ENCODE peak calls at places on chromosomes 4 and X, in four cellular contexts. C is WTC11, Z is HepG2, Y is K562. G is an unnamed sample.

GRCh38 chr4:140071806-140072205 is 82.2 kb downstream of the MAML3 start:
- DNase-seq in Z (no peak), Y (no peak), C (no peak), G (peak)

GRCh38 chr4:148116971-148117370 is 325.2 kb downstream of the NR3C2 start:
- DNase-seq in C (no peak), Z (no peak), Y (no peak), G (no peak)

GRCh38 chrX:68534696-68535095 is 35.8 kb downstream of the YIPF6 start:
- DNase-seq in Y (no peak), C (no peak), Z (no peak), G (no peak)

GRCh38 chrX:153946910-153947769 is 2.7 kb upstream of the RENBP start:
- DNase-seq in C (peak), Y (peak), Z (peak), G (no peak)

GRCh38 chrX:5306654-5307121 is 922.0 kb downstream of the NLGN4X start:
- DNase-seq in C (no peak), Y (no peak), Z (no peak), G (no peak)

GRCh38 chr4:122963222-122963621 is 40.8 kb upstream of the NUDT6 start:
- DNase-seq in Y (no peak), C (no peak), Z (no peak), G (no peak)

GRCh38 chrX:45769919-45770582 is 569.4 kb upstream of the DIPK2B start:
- DNase-seq in C (no peak), Z (peak), Y (peak), G (peak)

GRCh38 chrX:46912673-46913491 is 661 bp downstream of the JADE3 start:
- DNase-seq in Z (peak), C (peak), Y (peak), G (no peak)

GRCh38 chr4:93267747-93268146 is 560.8 kb upstream of the ATOH1 start:
- DNase-seq in C (peak), Y (no peak), Z (no peak), G (no peak)

GRCh38 chr4:154465085-154465484 is 26.5 kb downstream of the DCHS2 start:
- DNase-seq in Y (no peak), C (no peak), Z (no peak), G (no peak)

GRCh38 chr4:133059117-133059516 is 90.0 kb upstream of the PCDH10 start:
- DNase-seq in Z (no peak), Y (no peak), C (no peak), G (no peak)

GRCh38 chrX:101415180-101416130 is 7.4 kb downstream of the HNRNPH2 start:
- DNase-seq in C (no peak), Y (peak), Z (peak), G (peak)

GRCh38 chrX:101417190-101417589 is 9.2 kb downstream of the HNRNPH2 start:
- DNase-seq in Z (no peak), C (no peak), Y (no peak), G (no peak)

GRCh38 chrX:101419489-101419888 is 11.5 kb downstream of the HNRNPH2 start:
- DNase-seq in Y (no peak), C (no peak), Z (no peak), G (no peak)

GRCh38 chrX:101416691-101417090 is 8.7 kb downstream of the HNRNPH2 start:
- DNase-seq in Y (no peak), C (no peak), Z (no peak), G (no peak)

DNA sequence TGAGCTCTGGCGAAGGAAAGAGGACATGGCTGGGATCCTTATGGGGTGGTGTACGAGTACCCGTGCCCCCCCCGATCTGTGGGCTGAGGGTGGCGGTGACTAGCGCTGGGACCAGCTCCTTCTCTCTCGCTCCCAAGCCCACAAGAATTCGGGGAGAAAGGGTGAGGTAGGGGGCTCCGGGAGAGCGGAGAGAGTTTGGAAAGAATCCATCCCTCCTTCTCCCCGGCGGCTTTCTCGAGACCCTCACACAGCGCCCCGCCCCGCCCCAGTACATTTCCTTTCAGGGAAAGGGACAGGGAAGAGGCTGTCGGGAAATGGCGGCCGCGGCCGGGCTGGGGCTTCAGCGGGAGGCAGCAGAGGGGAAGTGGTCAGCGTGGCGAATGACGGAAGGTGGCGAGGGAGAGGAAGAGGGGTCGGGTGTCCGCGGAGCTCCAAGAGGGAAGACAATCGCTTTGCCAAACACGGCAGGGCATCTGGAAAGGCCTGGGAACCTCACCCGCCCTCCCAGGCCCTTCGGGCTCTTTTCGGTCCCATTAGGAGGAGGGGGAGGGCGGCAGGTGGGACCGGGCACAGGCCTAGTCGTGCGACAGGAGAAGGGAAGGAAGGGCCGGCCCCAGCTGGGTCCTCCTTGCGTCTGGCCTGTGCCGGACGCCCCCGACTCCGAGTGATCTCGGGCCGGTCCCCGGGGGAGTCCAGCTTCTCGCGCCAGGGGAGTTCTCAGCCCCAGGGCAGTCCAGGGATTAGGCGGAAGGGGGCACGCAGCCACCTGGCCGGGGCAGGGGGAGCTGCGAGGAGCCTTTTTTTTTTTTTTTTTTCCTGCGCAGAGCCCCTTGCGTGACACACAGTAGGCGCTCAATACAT is 10.2 kb downstream of the HNRNPH2 start:
- DNase-seq in C (peak), Z (no peak), Y (no peak), G (no peak)
- TF ChIP-seq NR2C2 in C (no peak), Z (no peak), Y (no peak), G (no peak)

GRCh38 chr4:26206981-26207380 is 113.8 kb upstream of the RBPJ start:
- DNase-seq in Y (no peak), C (no peak), Z (no peak), G (no peak)
- TF ChIP-seq NR2C2 in Y (no peak), C (no peak), Z (no peak), G (no peak)

GRCh38 chr4:101339332-101339731 is 8.0 kb downstream of the PPP3CA start:
- DNase-seq in Y (no peak), C (no peak), Z (no peak), G (no peak)

GRCh38 chr4:101334963-101335572 is 12.3 kb downstream of the PPP3CA start:
- DNase-seq in Y (no peak), Z (no peak), C (no peak), G (no peak)

GRCh38 chr4:101332424-101332823 is 14.9 kb downstream of the PPP3CA start:
- DNase-seq in Y (no peak), Z (no peak), C (no peak), G (no peak)

DNA sequence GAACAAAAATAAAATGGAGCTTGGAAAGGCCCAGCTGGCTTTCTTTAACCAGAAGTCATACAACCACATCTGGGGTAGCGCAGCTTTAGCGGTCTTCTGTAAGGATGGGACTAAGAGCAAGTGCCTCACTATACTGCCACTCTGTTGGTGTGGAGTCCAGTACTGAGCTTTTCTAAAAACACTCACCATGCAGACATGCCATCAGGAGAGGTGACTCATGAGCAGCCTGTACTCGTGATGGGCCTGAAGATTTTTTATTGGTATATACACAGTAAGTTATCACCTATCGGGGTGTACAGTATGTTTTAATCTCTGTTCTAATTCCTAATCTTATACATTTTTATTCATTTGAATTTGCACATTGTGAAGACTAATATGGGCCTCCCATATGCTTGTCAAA is 9.6 kb downstream of the PPP3CA start:
- DNase-seq in Z (no peak), C (no peak), Y (no peak), G (no peak)
- TF ChIP-seq NR2C2 in Z (no peak), C (no peak), Y (no peak), G (no peak)

GRCh38 chr4:149203256-149204001 is 612.2 kb downstream of the IQCM start:
- DNase-seq in C (no peak), Y (no peak), Z (no peak), G (no peak)
- TF ChIP-seq NR2C2 in C (no peak), Y (no peak), Z (no peak), G (no peak)

GRCh38 chrX:13029341-13029740 is 15.1 kb downstream of the FAM9C start:
- DNase-seq in Z (no peak), C (peak), Y (no peak), G (no peak)
- TF ChIP-seq NR2C2 in Z (no peak), C (no peak), Y (no peak), G (no peak)

DNA sequence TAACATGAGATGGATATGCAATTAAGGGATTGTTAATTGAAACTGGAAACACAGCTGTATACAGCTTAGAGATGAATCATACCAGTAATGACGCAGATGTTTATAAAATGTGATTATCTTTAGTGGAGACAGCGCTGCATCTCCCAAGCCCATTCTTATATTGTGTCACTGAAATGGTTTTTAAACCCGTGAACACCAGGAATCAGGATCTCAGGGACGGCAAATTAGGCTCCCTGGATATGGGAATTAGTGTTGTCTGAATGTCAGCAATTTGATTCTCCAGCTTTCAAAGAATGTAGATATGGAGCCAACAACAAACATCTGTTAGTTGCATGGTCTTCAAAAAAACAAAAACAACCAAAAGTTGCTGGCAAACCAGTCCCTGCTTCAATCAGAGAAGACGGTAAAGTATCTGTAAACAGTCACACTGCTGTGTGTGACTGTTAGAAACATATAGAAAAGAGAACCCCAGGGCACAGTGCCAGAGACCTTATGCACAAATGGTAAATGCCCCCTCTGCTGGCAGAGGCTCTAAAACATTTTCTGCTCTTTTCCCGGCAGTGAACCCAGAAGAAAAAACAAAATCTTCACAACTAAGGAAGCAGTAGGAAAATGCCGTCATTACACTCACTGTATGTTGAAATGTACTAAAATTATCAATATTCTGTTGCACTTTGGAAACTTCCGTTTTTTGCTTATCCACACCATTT is 351.9 kb upstream of the FTHL17 start:
- DNase-seq in C (peak), Y (peak), Z (peak), G (no peak)
- TF ChIP-seq NR2C2 in C (no peak), Y (no peak), Z (no peak), G (no peak)

DNA sequence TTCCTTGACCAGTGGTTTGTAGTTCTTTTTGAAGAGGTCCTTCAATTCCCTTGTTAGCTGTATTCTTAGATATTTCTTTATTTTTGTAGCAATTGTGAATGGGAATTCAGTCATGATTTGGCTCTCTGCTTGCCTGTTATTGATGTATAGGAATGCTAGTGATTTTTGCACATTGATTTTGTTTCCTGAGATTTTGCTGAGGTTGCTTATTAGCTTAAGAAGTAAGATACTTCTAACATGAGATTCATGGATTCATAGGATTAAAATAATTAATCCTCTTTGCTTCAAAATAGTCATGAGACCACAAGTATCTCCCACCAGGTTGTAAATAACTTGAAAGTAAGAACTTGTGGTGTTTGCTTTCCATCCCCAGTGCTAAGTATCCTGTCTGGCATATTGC is 308.9 kb downstream of the DTHD1 start:
- DNase-seq in Y (no peak), C (no peak), Z (no peak), G (no peak)
- TF ChIP-seq NR2C2 in Y (no peak), C (no peak), Z (no peak), G (no peak)

DNA sequence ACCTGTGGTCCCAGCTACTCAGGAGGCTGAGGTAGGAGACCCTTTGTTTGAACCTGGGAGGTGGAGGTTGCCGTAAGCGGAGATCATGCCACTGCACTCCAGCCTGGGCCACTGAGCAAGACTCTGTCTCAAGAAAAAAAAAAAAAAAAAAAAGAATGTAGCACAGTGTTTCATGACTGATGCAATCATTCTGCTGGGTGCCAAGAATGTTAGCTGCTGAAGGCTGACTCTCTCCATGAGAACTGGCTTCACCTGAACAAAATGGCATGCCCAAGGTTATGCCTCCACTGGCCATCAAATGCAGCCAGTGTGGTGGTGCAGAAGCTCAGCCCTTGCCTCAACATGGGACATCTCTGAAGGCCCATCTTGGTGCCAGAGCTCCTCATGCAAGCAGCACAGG is 412.1 kb downstream of the ADAM29 start:
- DNase-seq in Y (no peak), Z (no peak), C (no peak), G (no peak)
- TF ChIP-seq NR2C2 in Y (no peak), Z (no peak), C (no peak), G (no peak)

G was measured in GM12878.